ENCODE peak calls at places on chromosomes 1 and 21, in five cellular contexts. V, I, O, M and L are unnamed samples.
A peak's percentile ranks its signal among the peaks of the same experiment; 100 is the strongest.

GRCh38 chr1:4227986-4228385 is 327.9 kb upstream of the C1orf174 start:
- DNase-seq in V (peak; percentile 50), I (no peak), O (no peak), M (no peak), L (no peak)

GRCh38 chr1:43366601-43367025 is 1.2 kb downstream of the ELOVL1 start:
- DNase-seq in V (no peak), I (no peak), O (no peak), M (no peak), L (no peak)

GRCh38 chr1:229556551-229556950 is 2.0 kb downstream of the ABCB10 start:
- DNase-seq in V (peak; percentile 57), I (no peak), O (peak; percentile 18), M (no peak), L (no peak)

GRCh38 chr1:213987422-213987875 is 324 bp upstream of the PROX1 start:
- DNase-seq in V (no peak), I (peak; percentile 94), O (no peak), M (no peak), L (no peak)

GRCh38 chr21:46551636-46552241 is 53.1 kb downstream of the S100B start:
- DNase-seq in V (no peak), I (no peak), O (no peak), M (no peak), L (no peak)

GRCh38 chr1:155171836-155172731 is 1.0 kb downstream of the KRTCAP2 start:
- DNase-seq in V (no peak), I (no peak), O (no peak), M (no peak), L (no peak)

GRCh38 chr1:94106716-94107115 is 14.2 kb downstream of the ABCA4 start:
- DNase-seq in V (no peak), I (no peak), O (no peak), M (no peak), L (peak; percentile 36)

GRCh38 chr1:18511469-18511997 is 30.8 kb downstream of the KLHDC7A start:
- DNase-seq in V (no peak), I (peak; percentile 49), O (no peak), M (no peak), L (no peak)

GRCh38 chr1:22275626-22276395 is 132.9 kb upstream of the WNT4 start:
- DNase-seq in V (peak; percentile 68), I (peak; percentile 83), O (no peak), M (no peak), L (peak; percentile 49)

GRCh38 chr21:26918318-26919065 is 48.4 kb downstream of the ADAMTS5 start:
- DNase-seq in V (no peak), I (no peak), O (no peak), M (no peak), L (peak; percentile 89)

GRCh38 chr1:176847052-176847451 is 317.5 kb downstream of the ASTN1 start:
- DNase-seq in V (peak; percentile 38), I (peak; percentile 15), O (no peak), M (no peak), L (no peak)

GRCh38 chr1:225882008-225882698 is at the start of gene TMEM63A:
- DNase-seq in V (peak; percentile 95), I (peak; percentile 93), O (peak; percentile 82), M (peak; percentile 40), L (peak; percentile 76)

GRCh38 chr1:209648366-209648765 is 3.9 kb downstream of the LAMB3 start:
- DNase-seq in V (no peak), I (no peak), O (no peak), M (no peak), L (no peak)

GRCh38 chr1:160665330-160666078 is 18.7 kb upstream of the SLAMF1 start:
- DNase-seq in V (peak; percentile 89), I (no peak), O (no peak), M (no peak), L (no peak)

GRCh38 chr1:42807056-42807668 is 9.8 kb upstream of the ERMAP start:
- DNase-seq in V (no peak), I (no peak), O (no peak), M (no peak), L (no peak)

GRCh38 chr1:60695633-60696032 is 386.7 kb upstream of the NFIA start:
- DNase-seq in V (no peak), I (no peak), O (no peak), M (no peak), L (no peak)

GRCh38 chr1:207288315-207288714 is 33.2 kb upstream of the CD55 start:
- DNase-seq in V (peak; percentile 29), I (no peak), O (no peak), M (no peak), L (no peak)

GRCh38 chr1:82775402-82776000 is 974.8 kb downstream of the ADGRL2 start:
- DNase-seq in V (peak; percentile 63), I (peak; percentile 34), O (peak; percentile 3), M (no peak), L (no peak)

GRCh38 chr1:39110882-39111281 is 84.7 kb downstream of the NDUFS5 start:
- DNase-seq in V (no peak), I (no peak), O (no peak), M (no peak), L (peak; percentile 68)

GRCh38 chr1:16630661-16631247 is 17.4 kb upstream of the NBPF1 start:
- DNase-seq in V (no peak), I (peak; percentile 62), O (no peak), M (no peak), L (no peak)

GRCh38 chr1:45334308-45335245 is 5.4 kb upstream of the TOE1 start:
- DNase-seq in V (no peak), I (no peak), O (no peak), M (no peak), L (peak; percentile 16)

GRCh38 chr1:30444850-30445249 is 278.5 kb downstream of the MATN1 start:
- DNase-seq in V (no peak), I (no peak), O (no peak), M (no peak), L (no peak)

GRCh38 chr1:60664079-60664478 is 418.3 kb upstream of the NFIA start:
- DNase-seq in V (no peak), I (no peak), O (no peak), M (no peak), L (no peak)

GRCh38 chr1:18090636-18091035 is 17.0 kb upstream of the IGSF21 start:
- DNase-seq in V (no peak), I (no peak), O (no peak), M (no peak), L (no peak)

GRCh38 chr1:226443439-226443838 is 35.5 kb upstream of the PARP1 start:
- DNase-seq in V (no peak), I (no peak), O (no peak), M (no peak), L (peak; percentile 52)

GRCh38 chr1:53266038-53266437 is 27.7 kb upstream of the MAGOH start:
- DNase-seq in V (peak; percentile 23), I (no peak), O (peak; percentile 17), M (no peak), L (no peak)
- TF ChIP-seq MXI1 in V (no peak), I (no peak), O (no peak), M (no peak), L (no peak)

DNA sequence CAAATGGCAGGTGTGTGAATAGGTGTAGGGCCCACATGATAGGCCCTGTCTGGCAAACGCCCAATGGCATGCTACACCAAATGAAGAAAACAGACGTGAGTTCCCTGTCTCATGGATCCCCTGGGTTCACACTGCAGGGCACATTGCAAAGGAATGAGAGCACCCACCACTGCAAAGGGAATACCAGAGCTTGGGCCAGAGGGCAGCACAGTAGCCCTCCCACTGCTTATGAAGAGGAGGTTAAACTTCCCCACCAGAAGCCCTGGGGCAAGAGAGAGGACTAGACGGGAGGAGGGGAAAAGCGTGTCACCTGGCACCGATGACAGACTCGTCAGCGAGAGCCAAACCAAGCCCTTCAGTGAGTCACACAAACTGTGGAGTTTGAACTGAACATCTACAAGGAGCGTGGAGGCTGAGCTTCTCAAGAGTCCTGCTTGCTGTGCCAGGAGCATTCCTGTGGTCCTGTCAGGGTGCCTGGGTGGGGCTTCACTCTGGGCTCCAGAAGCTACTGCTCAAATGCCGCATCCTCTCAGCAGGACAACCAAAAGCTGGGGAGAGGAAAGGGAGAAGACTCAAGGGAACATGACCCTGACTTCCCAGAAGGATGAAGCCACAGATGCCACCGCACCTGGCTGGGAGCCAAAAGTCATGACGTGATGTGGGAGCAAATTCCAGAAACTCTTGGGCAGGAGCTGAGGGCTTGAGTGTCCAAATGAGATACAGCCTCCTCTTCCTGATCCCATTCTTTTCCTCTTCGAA is 61.1 kb downstream of the TOMM20 start:
- DNase-seq in V (peak; percentile 63), I (no peak), O (peak; percentile 58), M (no peak), L (peak; percentile 99)
- TF ChIP-seq MXI1 in V (no peak), I (no peak), O (no peak), M (no peak), L (peak; percentile 44)

GRCh38 chr1:151535326-151536271 is 4.5 kb upstream of the TUFT1 start:
- DNase-seq in V (no peak), I (no peak), O (no peak), M (no peak), L (peak; percentile 50)

GRCh38 chr1:151533870-151534269 is 6.2 kb upstream of the TUFT1 start:
- DNase-seq in V (no peak), I (no peak), O (no peak), M (no peak), L (no peak)

GRCh38 chr1:151536499-151536898 is 3.6 kb upstream of the TUFT1 start:
- DNase-seq in V (no peak), I (no peak), O (no peak), M (no peak), L (no peak)

GRCh38 chr1:151537112-151537511 is 3.0 kb upstream of the TUFT1 start:
- DNase-seq in V (peak; percentile 37), I (no peak), O (no peak), M (no peak), L (peak; percentile 99)

DNA sequence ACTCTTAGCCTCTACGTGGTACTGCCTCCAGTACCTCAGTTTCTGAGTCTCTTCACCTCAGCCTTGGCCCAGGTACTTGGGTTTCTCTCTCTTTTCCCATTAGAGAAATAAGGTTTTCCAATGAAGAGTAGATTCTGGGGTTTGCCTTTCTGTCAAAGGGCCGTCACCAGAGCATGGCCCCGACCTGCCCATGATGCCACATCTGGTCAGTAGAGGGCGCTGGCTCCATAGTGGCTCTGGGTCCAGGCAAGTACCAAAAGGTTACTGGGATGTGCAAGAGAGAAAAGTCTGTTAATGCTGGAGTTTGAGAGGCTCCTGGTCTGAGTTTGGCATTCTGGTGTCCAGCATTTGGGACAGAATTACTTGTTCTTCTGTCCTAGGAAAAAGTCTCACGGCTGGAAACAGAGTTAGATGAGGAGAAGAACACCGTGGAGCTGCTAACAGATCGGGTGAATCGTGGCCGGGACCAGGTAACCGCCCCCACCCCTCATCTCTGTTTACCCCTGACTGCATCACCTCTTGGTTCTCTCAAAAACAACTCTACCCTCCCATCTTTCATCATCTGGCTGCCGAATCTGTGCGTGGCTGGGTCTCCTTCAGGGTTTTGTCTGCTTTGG is 5.3 kb upstream of the TUFT1 start:
- DNase-seq in V (peak; percentile 84), I (peak; percentile 81), O (peak; percentile 53), M (no peak), L (peak; percentile 67)
- TF ChIP-seq MXI1 in V (no peak), I (peak; percentile 69), O (no peak), M (no peak), L (no peak)

GRCh38 chr1:10506677-10507047 is 31.9 kb downstream of the PEX14 start:
- DNase-seq in V (no peak), I (no peak), O (no peak), M (no peak), L (no peak)

GRCh38 chr1:10504259-10504658 is 29.5 kb downstream of the PEX14 start:
- DNase-seq in V (no peak), I (no peak), O (peak; percentile 56), M (no peak), L (no peak)

GRCh38 chr1:10508511-10508951 is 33.8 kb downstream of the PEX14 start:
- DNase-seq in V (no peak), I (peak; percentile 54), O (no peak), M (no peak), L (peak; percentile 57)

GRCh38 chr1:10509823-10510509 is 35.2 kb downstream of the PEX14 start:
- DNase-seq in V (no peak), I (no peak), O (no peak), M (no peak), L (no peak)

GRCh38 chr1:10507111-10507879 is 32.5 kb downstream of the PEX14 start:
- DNase-seq in V (peak; percentile 82), I (peak; percentile 83), O (peak; percentile 84), M (no peak), L (peak; percentile 83)
- TF ChIP-seq MXI1 in V (no peak), I (no peak), O (no peak), M (no peak), L (no peak)